ENCODE peak calls at places on chromosomes 11 and 22, in four cellular contexts. X, W, U and L are unnamed samples.
A peak's percentile ranks its signal among the peaks of the same experiment; 100 is the strongest.

GRCh38 chr22:40411506-40411861 is 41.1 kb downstream of the SGSM3 start:
- DNase-seq in W (no peak), U (no peak), X (no peak), L (no peak)

GRCh38 chr22:44171486-44172076 is 9.1 kb upstream of the PARVG start:
- DNase-seq in W (no peak), U (no peak), X (no peak), L (no peak)

GRCh38 chr11:118006153-118006534 is 19.9 kb downstream of the IL10RA start:
- DNase-seq in U (no peak), X (no peak), W (no peak), L (no peak)

GRCh38 chr22:42432020-42432596 is at the start of gene NFAM1:
- DNase-seq in U (no peak), X (no peak), W (no peak), L (no peak)

GRCh38 chr11:86693501-86693900 is 21.1 kb upstream of the ME3 start:
- DNase-seq in W (no peak), X (no peak), U (no peak), L (no peak)

GRCh38 chr22:43848366-43849171 is 13.7 kb downstream of the SULT4A1 start:
- DNase-seq in X (no peak), W (no peak), U (no peak), L (no peak)

GRCh38 chr11:10390375-10390774 is 64.7 kb upstream of the AMPD3 start:
- DNase-seq in U (no peak), W (no peak), X (no peak), L (no peak)

GRCh38 chr11:96199563-96200025 is 143.4 kb downstream of the MAML2 start:
- DNase-seq in X (no peak), W (no peak), U (no peak), L (no peak)

GRCh38 chr11:20093775-20094174 is 66.5 kb downstream of the DBX1 start:
- DNase-seq in U (no peak), X (no peak), W (no peak), L (no peak)

GRCh38 chr22:42076764-42077485 is 2.6 kb upstream of the SMDT1 start:
- DNase-seq in U (no peak), X (no peak), W (no peak), L (no peak)

GRCh38 chr11:2909145-2909914 is 19.9 kb downstream of the PHLDA2 start:
- DNase-seq in X (no peak), W (no peak), U (no peak), L (no peak)

GRCh38 chr11:126263489-126263888 is 5.2 kb downstream of the SRPRA start:
- DNase-seq in W (no peak), X (no peak), U (no peak), L (no peak)

GRCh38 chr11:17314232-17314547 is 37.4 kb upstream of the NCR3LG1 start:
- DNase-seq in U (no peak), X (no peak), W (no peak), L (no peak)

GRCh38 chr11:16807306-16807705 is 68.9 kb downstream of the C11orf58 start:
- DNase-seq in U (no peak), W (no peak), X (no peak), L (no peak)

GRCh38 chr11:64971421-64972233 is at the start of gene MAJIN:
- DNase-seq in W (no peak), X (peak; percentile 71), U (peak; percentile 51), L (no peak)

DNA sequence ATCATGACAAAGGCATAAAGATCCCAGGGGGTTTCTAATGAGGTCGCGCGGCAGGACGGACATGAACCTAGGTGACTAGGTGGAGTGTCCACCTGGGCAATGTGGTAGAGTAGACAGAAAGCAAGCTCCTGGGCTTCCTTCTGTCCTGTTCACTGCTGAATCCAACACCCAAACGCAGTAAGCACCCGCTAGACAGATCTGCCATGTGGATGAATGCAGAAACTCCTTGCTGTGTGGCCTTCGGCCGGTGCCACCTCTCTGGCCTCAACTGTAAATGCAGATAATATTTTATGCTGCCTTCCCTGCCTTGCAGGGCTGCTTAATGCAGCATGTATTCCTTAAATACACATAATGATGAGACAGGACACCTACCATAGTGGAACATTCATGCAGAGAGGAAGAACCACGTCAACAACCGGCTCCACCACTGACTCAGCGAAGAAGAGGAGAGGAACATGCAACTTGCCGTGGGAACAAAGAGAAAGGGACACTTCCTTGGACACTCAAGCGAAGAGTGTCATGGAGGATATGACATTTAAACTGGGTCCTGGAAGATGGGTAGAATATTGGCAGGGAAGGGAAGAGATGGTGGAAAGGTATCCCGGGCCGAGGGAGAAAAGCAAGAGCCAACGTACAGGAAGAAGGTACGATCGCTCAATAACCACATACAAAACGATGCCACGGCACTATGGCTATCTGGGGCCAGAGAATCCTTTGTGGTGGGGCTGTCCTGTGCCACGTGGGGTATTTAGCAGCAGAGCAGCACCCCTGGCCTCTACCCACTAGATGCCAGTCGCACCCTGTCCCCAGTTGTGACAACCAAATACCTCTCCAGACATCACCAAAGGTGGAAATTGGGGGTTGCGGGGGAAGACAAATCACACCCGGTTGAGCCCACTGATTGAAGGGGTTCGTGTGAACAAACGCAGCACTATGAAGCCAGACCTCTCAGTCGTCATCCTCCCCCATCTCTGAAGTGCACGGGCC is 30.8 kb downstream of the MYH9 start:
- DNase-seq in W (no peak), X (no peak), U (no peak), L (no peak)
- TF ChIP-seq YY1 in W (no peak), X (no peak), U (no peak), L (no peak)

GRCh38 chr11:14953904-14954303 is 18.2 kb downstream of the CALCA start:
- DNase-seq in W (no peak), X (no peak), U (no peak), L (no peak)

GRCh38 chr11:14954581-14954980 is 17.6 kb downstream of the CALCA start:
- DNase-seq in W (no peak), U (no peak), X (no peak), L (no peak)

GRCh38 chr11:14956111-14956510 is 16.0 kb downstream of the CALCA start:
- DNase-seq in U (no peak), W (no peak), X (no peak), L (no peak)
- H3K4me3 ChIP-seq in U (no peak overlapping the region), W (no peak overlapping the region), X (no peak overlapping the region), L (no peak overlapping the region)

DNA sequence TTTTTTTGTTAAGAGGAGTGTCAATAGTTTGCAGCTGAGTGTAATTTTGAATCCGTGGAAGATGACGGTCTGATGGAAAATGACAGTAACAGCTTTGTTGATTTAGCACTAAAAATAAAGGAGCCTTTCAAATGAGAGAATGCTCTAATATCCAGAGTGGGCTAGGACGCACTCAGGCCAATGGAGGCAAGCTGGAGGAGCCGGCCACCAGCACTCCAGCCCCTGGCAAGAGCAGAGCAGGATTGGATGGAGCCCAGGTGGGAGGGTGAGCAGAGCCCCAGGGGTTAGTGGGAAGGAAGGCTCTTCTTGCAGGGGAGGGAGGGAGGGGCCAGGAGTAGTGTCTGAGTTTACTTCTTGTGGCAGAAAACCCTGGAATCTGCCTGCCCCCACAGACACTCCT is 488.5 kb downstream of the INSC start:
- DNase-seq in U (no peak), X (no peak), W (no peak), L (no peak)
- TF ChIP-seq SUZ12 in U (no peak), X (no peak), W (no peak), L (no peak)

GRCh38 chr11:104319396-104319795 is 155.4 kb upstream of the PDGFD start:
- DNase-seq in X (no peak), W (no peak), U (no peak), L (no peak)
- TF ChIP-seq YY1 in X (no peak), W (no peak), U (no peak), L (no peak)

DNA sequence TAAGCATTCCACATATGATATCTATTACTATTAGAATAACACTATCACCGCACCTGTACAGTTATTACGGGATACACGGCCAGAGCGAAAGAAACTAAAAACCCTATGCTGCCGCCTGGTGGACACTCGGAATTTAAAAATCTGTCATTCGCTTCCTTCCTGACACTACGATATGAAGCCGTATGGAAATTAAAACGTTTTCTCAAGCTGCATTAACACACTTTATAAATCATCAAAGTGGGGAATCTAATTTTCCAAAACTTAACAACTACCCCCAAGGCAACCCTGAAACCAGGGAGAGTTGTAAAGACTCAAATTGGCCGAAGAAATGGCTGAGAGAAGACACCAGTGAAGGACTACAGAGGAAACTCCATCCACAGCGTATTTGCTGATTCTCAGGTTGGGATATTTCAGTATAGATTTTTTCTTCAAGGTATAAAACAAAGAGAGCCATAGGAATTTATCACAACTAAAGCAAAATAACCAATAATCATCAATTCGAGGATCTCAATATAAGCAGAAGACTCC is 1.4 kb downstream of the CCDC73 start:
- DNase-seq in W (peak; percentile 21), X (peak; percentile 9), U (peak; percentile 26), L (no peak)
- H3K4me3 ChIP-seq in W (no peak overlapping the region), X (no peak overlapping the region), U (no peak overlapping the region), L (no peak overlapping the region)

GRCh38 chr22:37406836-37407235 is 20.4 kb downstream of the ELFN2 start:
- DNase-seq in W (no peak), X (no peak), U (no peak), L (no peak)

GRCh38 chr22:37410174-37411055 is 16.9 kb downstream of the ELFN2 start:
- DNase-seq in W (no peak), U (no peak), X (no peak), L (no peak)

GRCh38 chr22:37409031-37409430 is 18.2 kb downstream of the ELFN2 start:
- DNase-seq in X (no peak), U (no peak), W (no peak), L (no peak)

GRCh38 chr22:37411655-37412054 is 15.6 kb downstream of the ELFN2 start:
- DNase-seq in X (no peak), U (no peak), W (no peak), L (no peak)

GRCh38 chr22:37409557-37409956 is 17.7 kb downstream of the ELFN2 start:
- DNase-seq in X (no peak), W (no peak), U (no peak), L (no peak)
- TF ChIP-seq SUZ12 in X (no peak), W (no peak), U (no peak), L (no peak)

DNA sequence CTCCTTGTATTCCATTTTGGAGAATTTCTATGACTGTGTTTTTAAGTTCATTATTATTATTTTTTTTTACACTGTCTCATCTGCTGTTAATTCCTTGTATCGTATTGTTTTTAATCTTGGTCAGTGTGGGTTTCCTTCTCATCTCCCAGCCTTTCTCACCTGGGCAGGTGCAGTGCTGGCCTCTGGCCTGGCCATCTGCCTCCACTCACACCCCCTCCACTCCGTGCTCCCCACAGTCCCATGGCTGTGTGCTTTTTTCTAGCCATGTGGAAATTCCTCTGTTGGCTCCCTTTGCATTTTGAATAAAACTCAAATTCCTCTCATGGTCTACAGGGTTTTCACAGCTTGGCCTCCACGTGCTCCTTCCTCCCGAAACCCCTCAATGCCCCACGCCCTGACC is 50.3 kb upstream of the LINC01488 start:
- DNase-seq in X (no peak), W (no peak), U (no peak), L (no peak)
- TF ChIP-seq YY1 in X (no peak), W (no peak), U (no peak), L (no peak)